ENCODE peak calls at places on chromosome 4, in ten cellular contexts. One of them, this sample, is unnamed.

GRCh38 chr4:6520978-6521377 is 48.6 kb upstream of the PPP2R2C start:
- DNase-seq in HCT116: no peak
- DNase-seq in sigmoid colon: peak
- DNase-seq in testis: no peak
- DNase-seq in heart left ventricle: no peak
- DNase-seq in IMR-90: no peak
- DNase-seq in stomach: no peak
- DNase-seq in tibial nerve: no peak
- DNase-seq in right lobe of liver: no peak
- DNase-seq in ovary: no peak
- DNase-seq in this sample: no peak

GRCh38 chr4:128782875-128783614 is 26.5 kb upstream of the JADE1 start:
- DNase-seq in testis: no peak
- DNase-seq in stomach: no peak
- DNase-seq in right lobe of liver: no peak
- DNase-seq in sigmoid colon: no peak
- DNase-seq in heart left ventricle: no peak
- DNase-seq in tibial nerve: peak
- DNase-seq in ovary: no peak
- DNase-seq in HCT116: no peak
- DNase-seq in IMR-90: peak
- DNase-seq in this sample: no peak

GRCh38 chr4:158411180-158411721 is 110.4 kb upstream of the RXFP1 start:
- DNase-seq in IMR-90: no peak
- DNase-seq in right lobe of liver: no peak
- DNase-seq in sigmoid colon: no peak
- DNase-seq in tibial nerve: no peak
- DNase-seq in stomach: no peak
- DNase-seq in heart left ventricle: no peak
- DNase-seq in HCT116: no peak
- DNase-seq in ovary: no peak
- DNase-seq in testis: no peak
- DNase-seq in this sample: no peak

GRCh38 chr4:57023104-57023503 is 44.4 kb downstream of the POLR2B start:
- DNase-seq in HCT116: no peak
- DNase-seq in sigmoid colon: no peak
- DNase-seq in IMR-90: peak
- DNase-seq in ovary: no peak
- DNase-seq in testis: no peak
- DNase-seq in heart left ventricle: no peak
- DNase-seq in right lobe of liver: no peak
- DNase-seq in tibial nerve: no peak
- DNase-seq in stomach: no peak
- DNase-seq in this sample: no peak

GRCh38 chr4:11532138-11532537 is 103.4 kb upstream of the HS3ST1 start:
- DNase-seq in IMR-90: no peak
- DNase-seq in stomach: no peak
- DNase-seq in sigmoid colon: no peak
- DNase-seq in testis: no peak
- DNase-seq in tibial nerve: no peak
- DNase-seq in HCT116: no peak
- DNase-seq in ovary: no peak
- DNase-seq in heart left ventricle: no peak
- DNase-seq in right lobe of liver: no peak
- DNase-seq in this sample: no peak

GRCh38 chr4:54217642-54218486 is 11.2 kb upstream of the PDGFRA start:
- DNase-seq in HCT116: peak
- DNase-seq in testis: peak
- DNase-seq in sigmoid colon: peak
- DNase-seq in heart left ventricle: peak
- DNase-seq in right lobe of liver: peak
- DNase-seq in tibial nerve: peak
- DNase-seq in stomach: peak
- DNase-seq in ovary: peak
- DNase-seq in IMR-90: peak
- DNase-seq in this sample: peak

GRCh38 chr4:128978985-128979384 is 114.4 kb downstream of the SCLT1 start:
- DNase-seq in heart left ventricle: no peak
- DNase-seq in ovary: no peak
- DNase-seq in sigmoid colon: no peak
- DNase-seq in testis: no peak
- DNase-seq in stomach: no peak
- DNase-seq in IMR-90: no peak
- DNase-seq in HCT116: no peak
- DNase-seq in right lobe of liver: no peak
- DNase-seq in tibial nerve: no peak
- DNase-seq in this sample: no peak

GRCh38 chr4:100929135-100929534 is 411.3 kb upstream of the EMCN start:
- DNase-seq in stomach: no peak
- DNase-seq in ovary: no peak
- DNase-seq in sigmoid colon: no peak
- DNase-seq in HCT116: no peak
- DNase-seq in tibial nerve: peak
- DNase-seq in right lobe of liver: peak
- DNase-seq in heart left ventricle: no peak
- DNase-seq in IMR-90: no peak
- DNase-seq in testis: no peak
- DNase-seq in this sample: no peak

GRCh38 chr4:139595989-139596679 is 40.1 kb upstream of the SETD7 start:
- DNase-seq in HCT116: no peak
- DNase-seq in sigmoid colon: peak
- DNase-seq in right lobe of liver: no peak
- DNase-seq in heart left ventricle: no peak
- DNase-seq in stomach: no peak
- DNase-seq in tibial nerve: peak
- DNase-seq in testis: no peak
- DNase-seq in ovary: no peak
- DNase-seq in IMR-90: peak
- DNase-seq in this sample: no peak

GRCh38 chr4:108492816-108493595 is 127.4 kb upstream of the RPL34 start:
- DNase-seq in testis: no peak
- DNase-seq in ovary: no peak
- DNase-seq in right lobe of liver: no peak
- DNase-seq in HCT116: peak
- DNase-seq in tibial nerve: no peak
- DNase-seq in sigmoid colon: no peak
- DNase-seq in heart left ventricle: no peak
- DNase-seq in IMR-90: peak
- DNase-seq in stomach: no peak
- DNase-seq in this sample: peak

GRCh38 chr4:8537041-8537461 is 43.1 kb upstream of the GPR78 start:
- DNase-seq in HCT116: peak
- DNase-seq in heart left ventricle: no peak
- DNase-seq in sigmoid colon: peak
- DNase-seq in IMR-90: peak
- DNase-seq in stomach: peak
- DNase-seq in testis: peak
- DNase-seq in ovary: peak
- DNase-seq in tibial nerve: peak
- DNase-seq in right lobe of liver: peak
- DNase-seq in this sample: peak

GRCh38 chr4:90227177-90227576 is 100.0 kb downstream of the CCSER1 start:
- DNase-seq in ovary: no peak
- DNase-seq in heart left ventricle: no peak
- DNase-seq in testis: no peak
- DNase-seq in tibial nerve: no peak
- DNase-seq in sigmoid colon: no peak
- DNase-seq in stomach: no peak
- DNase-seq in IMR-90: no peak
- DNase-seq in HCT116: no peak
- DNase-seq in right lobe of liver: no peak
- DNase-seq in this sample: no peak

GRCh38 chr4:126341927-126342326 is 1027.2 kb downstream of the FAT4 start:
- DNase-seq in stomach: no peak
- DNase-seq in IMR-90: no peak
- DNase-seq in tibial nerve: no peak
- DNase-seq in testis: no peak
- DNase-seq in sigmoid colon: no peak
- DNase-seq in heart left ventricle: no peak
- DNase-seq in right lobe of liver: no peak
- DNase-seq in ovary: no peak
- DNase-seq in HCT116: no peak
- DNase-seq in this sample: no peak

GRCh38 chr4:177163532-177163931 is 146.1 kb upstream of the NEIL3 start:
- DNase-seq in sigmoid colon: no peak
- DNase-seq in heart left ventricle: no peak
- DNase-seq in HCT116: no peak
- DNase-seq in ovary: no peak
- DNase-seq in tibial nerve: no peak
- DNase-seq in right lobe of liver: no peak
- DNase-seq in IMR-90: peak
- DNase-seq in stomach: no peak
- DNase-seq in testis: no peak
- DNase-seq in this sample: no peak

GRCh38 chr4:89712141-89712540 is 124.8 kb downstream of the SNCA start:
- DNase-seq in HCT116: no peak
- DNase-seq in ovary: no peak
- DNase-seq in stomach: no peak
- DNase-seq in testis: no peak
- DNase-seq in sigmoid colon: no peak
- DNase-seq in right lobe of liver: no peak
- DNase-seq in IMR-90: peak
- DNase-seq in tibial nerve: no peak
- DNase-seq in heart left ventricle: no peak
- DNase-seq in this sample: no peak

GRCh38 chr4:46329118-46329976 is 60.6 kb downstream of the GABRA2 start:
- DNase-seq in stomach: no peak
- DNase-seq in HCT116: no peak
- DNase-seq in sigmoid colon: no peak
- DNase-seq in right lobe of liver: no peak
- DNase-seq in tibial nerve: peak
- DNase-seq in ovary: no peak
- DNase-seq in IMR-90: peak
- DNase-seq in testis: peak
- DNase-seq in heart left ventricle: no peak
- DNase-seq in this sample: no peak
- TF ChIP-seq CTCF in stomach: no peak
- TF ChIP-seq CTCF in HCT116: no peak
- TF ChIP-seq CTCF in sigmoid colon: no peak
- TF ChIP-seq CTCF in right lobe of liver: peak
- TF ChIP-seq CTCF in tibial nerve: peak
- TF ChIP-seq CTCF in ovary: no peak
- TF ChIP-seq CTCF in IMR-90: peak
- TF ChIP-seq CTCF in testis: no peak
- TF ChIP-seq CTCF in heart left ventricle: no peak
- TF ChIP-seq CTCF in this sample: peak

DNA sequence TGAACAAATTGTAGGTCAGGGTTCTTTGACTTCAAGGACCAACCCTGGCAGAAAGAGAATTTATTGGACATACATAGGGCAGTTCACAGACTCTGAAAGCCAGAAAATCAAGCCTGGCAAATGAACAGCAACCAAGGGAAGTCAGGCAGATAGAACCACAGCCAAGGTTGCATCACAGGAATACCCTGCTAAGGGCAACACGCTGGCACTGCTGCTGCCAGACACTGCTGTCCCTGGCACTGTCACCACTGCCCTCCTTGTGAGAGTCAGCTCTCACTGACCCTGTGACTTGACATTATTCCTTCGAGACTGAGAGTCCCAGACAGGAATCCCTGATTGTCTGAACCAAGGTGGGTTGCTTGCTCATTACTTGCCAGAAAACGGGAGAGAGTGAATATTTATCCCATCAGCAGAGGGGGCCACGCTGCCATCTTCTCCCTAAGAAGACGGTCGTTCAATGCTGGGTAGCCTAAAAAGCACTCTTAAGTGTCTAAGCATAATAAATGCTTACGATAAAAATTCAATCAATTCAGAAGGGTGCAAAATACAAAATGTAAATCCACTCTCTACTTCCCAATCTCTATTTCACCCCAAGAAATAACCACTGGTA is 23.2 kb upstream of the PTTG2 start:
- DNase-seq in sigmoid colon: no peak
- DNase-seq in ovary: no peak
- DNase-seq in tibial nerve: no peak
- DNase-seq in IMR-90: no peak
- DNase-seq in heart left ventricle: no peak
- DNase-seq in testis: no peak
- DNase-seq in HCT116: no peak
- DNase-seq in stomach: no peak
- DNase-seq in right lobe of liver: peak
- DNase-seq in this sample: no peak
- TF ChIP-seq POLR2A in sigmoid colon: no peak
- TF ChIP-seq POLR2A in ovary: no peak
- TF ChIP-seq POLR2A in tibial nerve: no peak
- TF ChIP-seq POLR2A in IMR-90: no peak
- TF ChIP-seq POLR2A in heart left ventricle: no peak
- TF ChIP-seq POLR2A in testis: no peak
- TF ChIP-seq POLR2A in HCT116: no peak
- TF ChIP-seq POLR2A in stomach: no peak
- TF ChIP-seq POLR2A in right lobe of liver: no peak
- TF ChIP-seq POLR2A in this sample: no peak

DNA sequence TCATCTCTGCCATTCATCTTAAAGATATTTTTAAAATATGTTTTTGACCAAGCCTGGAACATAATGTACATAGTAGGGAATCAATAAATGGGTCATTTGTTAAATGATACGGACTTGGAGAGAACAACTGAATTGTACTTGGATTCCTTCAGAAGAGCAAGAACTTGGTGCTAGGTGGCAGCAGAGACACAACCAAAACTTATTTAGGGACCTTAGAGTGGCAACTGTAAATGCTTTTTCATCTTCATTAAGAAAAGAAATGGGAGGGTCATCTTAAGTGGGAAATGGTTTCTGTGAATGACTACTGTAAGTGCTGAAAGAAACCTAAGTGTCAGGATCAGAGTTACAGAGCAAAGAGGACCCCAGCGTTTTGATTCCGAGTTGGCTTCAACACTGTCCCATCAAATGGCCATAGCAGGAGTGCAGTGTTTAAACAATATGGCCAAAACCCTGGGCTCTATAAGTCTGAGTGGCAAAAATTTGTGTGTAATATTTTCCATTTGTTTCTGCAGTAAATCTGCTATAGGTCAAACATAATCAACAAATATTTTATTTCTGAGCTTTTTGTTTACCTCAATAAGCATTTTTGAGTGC is 213.6 kb downstream of the PALLD start:
- DNase-seq in HCT116: peak
- DNase-seq in right lobe of liver: no peak
- DNase-seq in heart left ventricle: no peak
- DNase-seq in testis: peak
- DNase-seq in tibial nerve: peak
- DNase-seq in stomach: peak
- DNase-seq in ovary: peak
- DNase-seq in IMR-90: peak
- DNase-seq in sigmoid colon: no peak
- DNase-seq in this sample: no peak
- TF ChIP-seq CTCF in HCT116: peak
- TF ChIP-seq CTCF in right lobe of liver: peak
- TF ChIP-seq CTCF in heart left ventricle: peak
- TF ChIP-seq CTCF in testis: peak
- TF ChIP-seq CTCF in tibial nerve: peak
- TF ChIP-seq CTCF in stomach: peak
- TF ChIP-seq CTCF in ovary: peak
- TF ChIP-seq CTCF in IMR-90: peak
- TF ChIP-seq CTCF in sigmoid colon: peak
- TF ChIP-seq CTCF in this sample: peak

DNA sequence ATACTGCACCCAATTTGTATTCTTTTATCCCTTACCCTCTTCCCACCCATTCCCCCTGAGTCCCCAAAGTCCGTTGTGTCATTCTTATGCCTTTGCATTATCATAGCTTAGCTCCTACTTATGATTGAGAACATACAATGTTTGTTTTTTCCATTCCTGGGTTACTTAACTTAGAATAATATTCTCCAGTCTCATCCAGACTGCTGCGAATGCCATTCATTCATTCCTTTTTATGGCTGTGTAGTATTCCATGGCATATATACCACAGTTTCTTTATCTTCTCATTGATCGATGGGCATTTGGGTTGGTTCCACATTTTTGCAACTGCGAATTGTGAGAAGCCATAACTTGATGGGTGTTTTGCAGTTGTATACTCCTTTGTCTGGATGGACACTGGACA is 62.8 kb downstream of the FHIP1A start:
- DNase-seq in heart left ventricle: no peak
- DNase-seq in tibial nerve: no peak
- DNase-seq in right lobe of liver: no peak
- DNase-seq in HCT116: no peak
- DNase-seq in stomach: no peak
- DNase-seq in testis: no peak
- DNase-seq in ovary: no peak
- DNase-seq in sigmoid colon: no peak
- DNase-seq in IMR-90: no peak
- DNase-seq in this sample: no peak
- TF ChIP-seq POLR2A in heart left ventricle: no peak
- TF ChIP-seq POLR2A in tibial nerve: no peak
- TF ChIP-seq POLR2A in right lobe of liver: no peak
- TF ChIP-seq POLR2A in HCT116: no peak
- TF ChIP-seq POLR2A in stomach: no peak
- TF ChIP-seq POLR2A in testis: no peak
- TF ChIP-seq POLR2A in ovary: no peak
- TF ChIP-seq POLR2A in sigmoid colon: no peak
- TF ChIP-seq POLR2A in IMR-90: no peak
- TF ChIP-seq POLR2A in this sample: no peak